ENCODE peak calls at places on chromosomes 16 and 17, in seven cellular contexts. O, X, I, A, B, M and V are unnamed samples.

GRCh38 chr17:71171270-71171669 is 949.5 kb upstream of the SOX9 start:
- DNase-seq in O (no peak), X (no peak), I (no peak), A (no peak), B (no peak), M (no peak), V (no peak)

GRCh38 chr17:10772425-10773380 is 31.2 kb downstream of the TMEM238L start:
- DNase-seq in O (no peak), X (no peak), I (peak), A (peak), B (peak), M (no peak), V (peak)

GRCh38 chr17:846901-847777 is 65.0 kb downstream of the MRM3 start:
- DNase-seq in O (no peak), X (no peak), I (peak), A (no peak), B (no peak), M (no peak), V (peak)

GRCh38 chr17:10197362-10197720 is 1.1 kb downstream of the GAS7 start:
- DNase-seq in O (no peak), X (no peak), I (no peak), A (no peak), B (no peak), M (no peak), V (no peak)

GRCh38 chr17:36092228-36092627 is 2.3 kb upstream of the CCL3 start:
- DNase-seq in O (no peak), X (no peak), I (no peak), A (peak), B (no peak), M (no peak), V (no peak)

GRCh38 chr17:43587647-43588046 is 41.5 kb upstream of the ETV4 start:
- DNase-seq in O (no peak), X (no peak), I (no peak), A (no peak), B (no peak), M (no peak), V (no peak)

GRCh38 chr17:5759501-5759925 is 175.2 kb upstream of the NLRP1 start:
- DNase-seq in O (no peak), X (no peak), I (no peak), A (no peak), B (no peak), M (no peak), V (no peak)

GRCh38 chr16:79062336-79062735 is 538.2 kb downstream of the MAF start:
- DNase-seq in O (no peak), X (no peak), I (no peak), A (no peak), B (no peak), M (no peak), V (no peak)

GRCh38 chr16:53094013-53094630 is 39.3 kb downstream of the CHD9 start:
- DNase-seq in O (no peak), X (peak), I (peak), A (no peak), B (no peak), M (peak), V (no peak)

GRCh38 chr16:84826558-84826941 is 6.8 kb downstream of the CRISPLD2 start:
- DNase-seq in O (no peak), X (no peak), I (no peak), A (no peak), B (peak), M (no peak), V (peak)

GRCh38 chr17:78613423-78613822 is 36.2 kb upstream of the DNAH17 start:
- DNase-seq in O (no peak), X (no peak), I (no peak), A (no peak), B (no peak), M (no peak), V (no peak)

GRCh38 chr16:12815361-12815760 is 11.7 kb upstream of the CPPED1 start:
- DNase-seq in O (no peak), X (peak), I (no peak), A (no peak), B (no peak), M (no peak), V (no peak)

GRCh38 chr17:73336613-73337400 is 25.0 kb upstream of the CDC42EP4 start:
- DNase-seq in O (no peak), X (no peak), I (no peak), A (no peak), B (no peak), M (no peak), V (no peak)

GRCh38 chr16:49704586-49705155 is 151.2 kb downstream of the ZNF423 start:
- DNase-seq in O (no peak), X (no peak), I (no peak), A (no peak), B (peak), M (no peak), V (no peak)

GRCh38 chr16:72940886-72941285 is 107.0 kb downstream of the ZFHX3 start:
- DNase-seq in O (no peak), X (no peak), I (no peak), A (no peak), B (no peak), M (no peak), V (no peak)

GRCh38 chr16:27690604-27691003 is 140.7 kb downstream of the KATNIP start:
- DNase-seq in O (no peak), X (no peak), I (no peak), A (peak), B (peak), M (peak), V (peak)

GRCh38 chr17:62189377-62189776 is 124.3 kb upstream of the MED13 start:
- DNase-seq in O (no peak), X (no peak), I (no peak), A (no peak), B (no peak), M (no peak), V (no peak)

GRCh38 chr17:65297384-65297783 is 160.2 kb downstream of the RGS9 start:
- DNase-seq in O (no peak), X (no peak), I (no peak), A (no peak), B (peak), M (peak), V (peak)

GRCh38 chr16:69465881-69466280 is 41.5 kb downstream of the CYB5B start:
- DNase-seq in O (no peak), X (no peak), I (no peak), A (no peak), B (no peak), M (no peak), V (no peak)

GRCh38 chr16:9297437-9298113 is 206.1 kb downstream of the HAPSTR1 start:
- DNase-seq in O (no peak), X (peak), I (peak), A (peak), B (peak), M (peak), V (peak)

GRCh38 chr17:28957992-28958355 is 6.7 kb upstream of the PHF12 start:
- DNase-seq in O (no peak), X (no peak), I (no peak), A (no peak), B (no peak), M (no peak), V (no peak)

GRCh38 chr17:72465191-72466024 is 344.6 kb downstream of the SOX9 start:
- DNase-seq in O (no peak), X (no peak), I (peak), A (no peak), B (peak), M (peak), V (peak)

GRCh38 chr16:46727630-46728029 is 20.5 kb downstream of the MYLK3 start:
- DNase-seq in O (no peak), X (no peak), I (no peak), A (no peak), B (no peak), M (no peak), V (no peak)

GRCh38 chr17:32143525-32143865 is 1.2 kb downstream of the RHOT1 start:
- DNase-seq in O (no peak), X (no peak), I (no peak), A (no peak), B (no peak), M (no peak), V (no peak)

GRCh38 chr17:1563786-1564613 is 1.4 kb upstream of the PITPNA start:
- DNase-seq in O (no peak), X (no peak), I (peak), A (no peak), B (no peak), M (no peak), V (no peak)

GRCh38 chr17:78849026-78849425 is 8.4 kb upstream of the USP36 start:
- DNase-seq in O (no peak), X (no peak), I (no peak), A (no peak), B (no peak), M (no peak), V (no peak)

GRCh38 chr17:63354251-63354650 is 91.9 kb downstream of the CYB561 start:
- DNase-seq in O (no peak), X (no peak), I (no peak), A (no peak), B (no peak), M (no peak), V (no peak)

GRCh38 chr17:76026714-76027158 is 370 bp downstream of the EVPL start:
- DNase-seq in O (no peak), X (no peak), I (peak), A (no peak), B (no peak), M (no peak), V (no peak)

GRCh38 chr16:3907586-3907985 is 27.1 kb upstream of the CREBBP start:
- DNase-seq in O (no peak), X (no peak), I (no peak), A (no peak), B (no peak), M (no peak), V (no peak)

GRCh38 chr17:61235001-61235820 is 164.4 kb upstream of the TBX2 start:
- DNase-seq in O (no peak), X (no peak), I (no peak), A (no peak), B (no peak), M (no peak), V (no peak)

GRCh38 chr16:90035902-90036301 is 16.6 kb upstream of the DBNDD1 start:
- DNase-seq in O (no peak), X (no peak), I (no peak), A (no peak), B (no peak), M (no peak), V (no peak)

GRCh38 chr17:34420254-34420766 is 57.3 kb upstream of the CCL1 start:
- DNase-seq in O (peak), X (peak), I (peak), A (peak), B (peak), M (peak), V (peak)

GRCh38 chr17:31480904-31481782 is 89.7 kb downstream of the RAB11FIP4 start:
- DNase-seq in O (no peak), X (no peak), I (no peak), A (no peak), B (no peak), M (no peak), V (no peak)

GRCh38 chr17:61926831-61927210 is 961 bp downstream of the INTS2 start:
- DNase-seq in O (no peak), X (no peak), I (no peak), A (no peak), B (no peak), M (no peak), V (no peak)